ENCODE peak calls at places on chromosomes 13 and 19, in six cellular contexts. One of them, this sample, is unnamed. For H3K4me1, the result is how much of the 10 kb centered on the place peaks cover.

GRCh38 chr19:56507446-56508281 is at the start of gene ZNF471:
- DNase-seq in neural progenitor cell: peak
- DNase-seq in tibial nerve: peak
- DNase-seq in ovary: peak
- DNase-seq in OCI-LY7: no peak
- DNase-seq in neuronal stem cell: peak
- DNase-seq in this sample: peak

GRCh38 chr13:82654851-82655517 is 1227.3 kb downstream of the SLITRK1 start:
- DNase-seq in neural progenitor cell: no peak
- DNase-seq in OCI-LY7: no peak
- DNase-seq in neuronal stem cell: no peak
- DNase-seq in ovary: peak
- DNase-seq in tibial nerve: peak
- DNase-seq in this sample: no peak

GRCh38 chr19:899363-900301 is 6.3 kb downstream of the RNU6-9 start:
- DNase-seq in tibial nerve: no peak
- DNase-seq in neural progenitor cell: no peak
- DNase-seq in ovary: no peak
- DNase-seq in neuronal stem cell: no peak
- DNase-seq in OCI-LY7: no peak
- DNase-seq in this sample: no peak

GRCh38 chr13:113066142-113066455 is 39.5 kb upstream of the F7 start:
- DNase-seq in tibial nerve: no peak
- DNase-seq in OCI-LY7: no peak
- DNase-seq in neuronal stem cell: no peak
- DNase-seq in neural progenitor cell: no peak
- DNase-seq in ovary: no peak
- DNase-seq in this sample: no peak

GRCh38 chr19:19677579-19677978 is 8.9 kb downstream of the ZNF101 start:
- DNase-seq in OCI-LY7: no peak
- DNase-seq in neuronal stem cell: no peak
- DNase-seq in ovary: no peak
- DNase-seq in neural progenitor cell: no peak
- DNase-seq in tibial nerve: no peak
- DNase-seq in this sample: no peak

GRCh38 chr13:41563501-41564001 is 106.2 kb downstream of the RGCC start:
- DNase-seq in OCI-LY7: no peak
- DNase-seq in neural progenitor cell: no peak
- DNase-seq in tibial nerve: no peak
- DNase-seq in neuronal stem cell: no peak
- DNase-seq in ovary: no peak
- DNase-seq in this sample: no peak

GRCh38 chr13:40189426-40189825 is 477.0 kb downstream of the FOXO1 start:
- DNase-seq in tibial nerve: no peak
- DNase-seq in neural progenitor cell: no peak
- DNase-seq in ovary: no peak
- DNase-seq in OCI-LY7: no peak
- DNase-seq in neuronal stem cell: no peak
- DNase-seq in this sample: no peak

GRCh38 chr19:46386151-46386550 is 27.2 kb downstream of the CCDC8 start:
- DNase-seq in OCI-LY7: no peak
- DNase-seq in neural progenitor cell: no peak
- DNase-seq in neuronal stem cell: no peak
- DNase-seq in ovary: no peak
- DNase-seq in tibial nerve: no peak
- DNase-seq in this sample: no peak

GRCh38 chr13:57630661-57631606 is 610 bp upstream of the PCDH17 start:
- DNase-seq in ovary: no peak
- DNase-seq in neuronal stem cell: no peak
- DNase-seq in OCI-LY7: no peak
- DNase-seq in neural progenitor cell: peak
- DNase-seq in tibial nerve: no peak
- DNase-seq in this sample: no peak

GRCh38 chr19:37817180-37817911 is 38.0 kb upstream of the ZNF573 start:
- DNase-seq in neural progenitor cell: peak
- DNase-seq in ovary: peak
- DNase-seq in neuronal stem cell: peak
- DNase-seq in OCI-LY7: no peak
- DNase-seq in tibial nerve: peak
- DNase-seq in this sample: no peak

GRCh38 chr13:27427663-27428062 is 3.2 kb downstream of the GTF3A start:
- DNase-seq in ovary: no peak
- DNase-seq in OCI-LY7: no peak
- DNase-seq in tibial nerve: peak
- DNase-seq in neural progenitor cell: no peak
- DNase-seq in neuronal stem cell: no peak
- DNase-seq in this sample: no peak

GRCh38 chr13:45362939-45363338 is 22.0 kb upstream of the TPT1 start:
- DNase-seq in OCI-LY7: peak
- DNase-seq in neuronal stem cell: no peak
- DNase-seq in tibial nerve: no peak
- DNase-seq in neural progenitor cell: peak
- DNase-seq in ovary: no peak
- DNase-seq in this sample: no peak

GRCh38 chr19:37334179-37335071 is 36.5 kb upstream of the ZNF527 start:
- DNase-seq in ovary: peak
- DNase-seq in OCI-LY7: no peak
- DNase-seq in tibial nerve: peak
- DNase-seq in neural progenitor cell: peak
- DNase-seq in neuronal stem cell: peak
- DNase-seq in this sample: peak

GRCh38 chr13:108069521-108070210 is 145.7 kb downstream of the LIG4 start:
- DNase-seq in neuronal stem cell: no peak
- DNase-seq in OCI-LY7: no peak
- DNase-seq in tibial nerve: no peak
- DNase-seq in ovary: no peak
- DNase-seq in neural progenitor cell: no peak
- DNase-seq in this sample: no peak

GRCh38 chr13:80144493-80144892 is 196.4 kb downstream of the SPRY2 start:
- DNase-seq in neuronal stem cell: no peak
- DNase-seq in tibial nerve: no peak
- DNase-seq in OCI-LY7: no peak
- DNase-seq in ovary: no peak
- DNase-seq in neural progenitor cell: no peak
- DNase-seq in this sample: no peak

GRCh38 chr13:38394777-38395504 is 45.3 kb downstream of the UFM1 start:
- DNase-seq in OCI-LY7: no peak
- DNase-seq in neural progenitor cell: no peak
- DNase-seq in tibial nerve: no peak
- DNase-seq in neuronal stem cell: no peak
- DNase-seq in ovary: no peak
- DNase-seq in this sample: no peak

DNA sequence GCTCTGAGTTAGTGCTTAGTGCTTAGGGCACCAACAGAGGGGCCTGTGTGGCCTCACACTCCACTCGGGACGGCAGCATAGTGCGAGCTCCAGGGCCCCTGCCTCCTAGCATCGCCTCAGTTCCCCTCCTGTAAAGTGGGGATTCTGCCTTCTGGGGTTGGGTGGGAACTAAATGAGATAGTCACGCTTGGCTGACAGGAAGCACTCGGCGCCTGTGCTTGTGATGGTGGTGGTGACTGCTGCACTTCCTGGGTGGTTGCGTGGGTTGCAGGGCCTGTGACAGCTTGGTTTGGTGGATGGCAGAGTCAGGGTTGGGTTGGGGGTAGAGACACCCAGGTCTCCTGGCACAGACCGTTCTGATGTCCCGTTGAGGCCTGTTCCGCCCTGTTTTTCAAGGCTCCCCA is 7.7 kb downstream of the PLEKHF1 start:
- DNase-seq in tibial nerve: no peak
- DNase-seq in neural progenitor cell: no peak
- DNase-seq in OCI-LY7: peak
- DNase-seq in ovary: no peak
- DNase-seq in neuronal stem cell: no peak
- DNase-seq in this sample: no peak
- H3K4me1 ChIP-seq in tibial nerve: half or more
- H3K4me1 ChIP-seq in neural progenitor cell: under half
- H3K4me1 ChIP-seq in OCI-LY7: under half
- H3K4me1 ChIP-seq in ovary: under half
- H3K4me1 ChIP-seq in neuronal stem cell: under half
- H3K4me1 ChIP-seq in this sample: under half

GRCh38 chr19:47649588-47649987 is 40.7 kb downstream of the BICRA start:
- DNase-seq in neural progenitor cell: no peak
- DNase-seq in tibial nerve: no peak
- DNase-seq in OCI-LY7: no peak
- DNase-seq in neuronal stem cell: no peak
- DNase-seq in ovary: no peak
- DNase-seq in this sample: no peak

GRCh38 chr19:47643281-47643680 is 34.3 kb downstream of the BICRA start:
- DNase-seq in tibial nerve: no peak
- DNase-seq in ovary: no peak
- DNase-seq in neural progenitor cell: no peak
- DNase-seq in neuronal stem cell: no peak
- DNase-seq in OCI-LY7: no peak
- DNase-seq in this sample: no peak

GRCh38 chr19:47644743-47645499 is 36.0 kb downstream of the BICRA start:
- DNase-seq in OCI-LY7: no peak
- DNase-seq in tibial nerve: no peak
- DNase-seq in ovary: no peak
- DNase-seq in neuronal stem cell: no peak
- DNase-seq in neural progenitor cell: no peak
- DNase-seq in this sample: no peak

GRCh38 chr19:47644199-47644598 is 35.3 kb downstream of the BICRA start:
- DNase-seq in neuronal stem cell: no peak
- DNase-seq in neural progenitor cell: no peak
- DNase-seq in OCI-LY7: no peak
- DNase-seq in ovary: no peak
- DNase-seq in tibial nerve: no peak
- DNase-seq in this sample: no peak

GRCh38 chr19:47646924-47647323 is 38.0 kb downstream of the BICRA start:
- DNase-seq in neural progenitor cell: no peak
- DNase-seq in ovary: no peak
- DNase-seq in OCI-LY7: no peak
- DNase-seq in neuronal stem cell: no peak
- DNase-seq in tibial nerve: no peak
- DNase-seq in this sample: no peak
- H3K4me1 ChIP-seq in neural progenitor cell: under half
- H3K4me1 ChIP-seq in ovary: under half
- H3K4me1 ChIP-seq in OCI-LY7: under half
- H3K4me1 ChIP-seq in neuronal stem cell: under half
- H3K4me1 ChIP-seq in tibial nerve: under half
- H3K4me1 ChIP-seq in this sample: under half

GRCh38 chr19:10110972-10111317 is 548 bp upstream of the P2RY11 start:
- DNase-seq in tibial nerve: no peak
- DNase-seq in neuronal stem cell: no peak
- DNase-seq in ovary: no peak
- DNase-seq in OCI-LY7: no peak
- DNase-seq in neural progenitor cell: no peak
- DNase-seq in this sample: no peak
- H3K4me1 ChIP-seq in tibial nerve: under half
- H3K4me1 ChIP-seq in neuronal stem cell: under half
- H3K4me1 ChIP-seq in ovary: under half
- H3K4me1 ChIP-seq in OCI-LY7: under half
- H3K4me1 ChIP-seq in neural progenitor cell: under half
- H3K4me1 ChIP-seq in this sample: under half

DNA sequence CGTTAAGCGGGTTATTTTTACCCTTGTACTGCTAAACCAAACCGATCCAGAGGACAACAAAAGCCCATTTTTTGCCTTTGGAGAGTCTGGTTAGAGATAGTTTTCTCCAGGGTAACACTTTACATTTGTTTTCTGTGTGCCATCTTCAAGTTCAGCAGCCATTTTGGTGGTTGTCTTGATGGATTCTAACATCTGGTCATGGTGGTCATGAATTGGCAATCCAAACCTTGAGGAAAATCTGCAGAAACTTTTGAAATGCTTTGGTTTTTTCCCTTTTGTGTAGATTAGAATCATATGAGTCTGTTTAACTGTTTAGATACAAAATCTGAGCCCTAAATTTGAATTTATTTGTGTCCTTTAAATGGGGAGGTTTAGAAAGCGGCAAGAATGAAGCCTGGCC is 16.6 kb downstream of the HNRNPM start:
- DNase-seq in tibial nerve: no peak
- DNase-seq in neural progenitor cell: no peak
- DNase-seq in OCI-LY7: no peak
- DNase-seq in ovary: no peak
- DNase-seq in neuronal stem cell: no peak
- DNase-seq in this sample: no peak
- H3K4me1 ChIP-seq in tibial nerve: half or more
- H3K4me1 ChIP-seq in neural progenitor cell: under half
- H3K4me1 ChIP-seq in OCI-LY7: under half
- H3K4me1 ChIP-seq in ovary: under half
- H3K4me1 ChIP-seq in neuronal stem cell: under half
- H3K4me1 ChIP-seq in this sample: under half

GRCh38 chr13:24271231-24271610 is 38.2 kb upstream of the C1QTNF9 start:
- DNase-seq in ovary: no peak
- DNase-seq in tibial nerve: no peak
- DNase-seq in neural progenitor cell: no peak
- DNase-seq in OCI-LY7: no peak
- DNase-seq in neuronal stem cell: no peak
- DNase-seq in this sample: no peak
- H3K4me1 ChIP-seq in ovary: under half
- H3K4me1 ChIP-seq in tibial nerve: under half
- H3K4me1 ChIP-seq in neural progenitor cell: under half
- H3K4me1 ChIP-seq in OCI-LY7: under half
- H3K4me1 ChIP-seq in neuronal stem cell: under half
- H3K4me1 ChIP-seq in this sample: under half

This sample was measured in keratinocyte.